ENCODE peak calls at places on chromosomes 11 and 22, in ten cellular contexts. One of them, this sample, is unnamed.
A peak's percentile ranks its signal among the peaks of the same experiment; 100 is the strongest.

GRCh38 chr11:2578006-2578933 is 121.5 kb downstream of the KCNQ1OT1 start:
- DNase-seq in nephron progenitor cell: no peak
- DNase-seq in HTR-8/SVneo: no peak
- DNase-seq in AG08395: no peak
- DNase-seq in activated T-helper 1 cell treated with anti-CD3 and anti-CD28 coated beads, Interleukin-12 subunit alpha, Interleukin-12 subunit beta, Interleukin-2, Interleukin-4 antibody, amounts not matched to agents 30 ng/mL and 10 ng/mL and 1 ng/mL, durations not matched to agents 14 hours and 24 hours and 36 hours: no peak
- DNase-seq in AG20443: no peak
- DNase-seq in iris pigment epithelial cell: no peak
- DNase-seq in DMS153: no peak
- DNase-seq in activated CD4-positive, CD25-positive, alpha-beta regulatory T cell: no peak
- DNase-seq in activated effector memory CD4-positive, alpha-beta T cell treated with anti-CD3 and anti-CD28 coated beads, Interleukin-2, amount 50 U/mL, for 16 hours: peak; percentile 61
- DNase-seq in this sample: peak; percentile 48

GRCh38 chr11:125229006-125229405 is 64.5 kb downstream of the PKNOX2 start:
- DNase-seq in nephron progenitor cell: no peak
- DNase-seq in HTR-8/SVneo: no peak
- DNase-seq in AG08395: no peak
- DNase-seq in activated T-helper 1 cell treated with anti-CD3 and anti-CD28 coated beads, Interleukin-12 subunit alpha, Interleukin-12 subunit beta, Interleukin-2, Interleukin-4 antibody, amounts not matched to agents 30 ng/mL and 10 ng/mL and 1 ng/mL, durations not matched to agents 14 hours and 24 hours and 36 hours: no peak
- DNase-seq in AG20443: no peak
- DNase-seq in iris pigment epithelial cell: no peak
- DNase-seq in DMS153: no peak
- DNase-seq in activated CD4-positive, CD25-positive, alpha-beta regulatory T cell: no peak
- DNase-seq in activated effector memory CD4-positive, alpha-beta T cell treated with anti-CD3 and anti-CD28 coated beads, Interleukin-2, amount 50 U/mL, for 16 hours: no peak
- DNase-seq in this sample: no peak

GRCh38 chr22:25795437-25795836 is 53.4 kb downstream of the MYO18B start:
- DNase-seq in nephron progenitor cell: no peak
- DNase-seq in HTR-8/SVneo: no peak
- DNase-seq in AG08395: no peak
- DNase-seq in activated T-helper 1 cell treated with anti-CD3 and anti-CD28 coated beads, Interleukin-12 subunit alpha, Interleukin-12 subunit beta, Interleukin-2, Interleukin-4 antibody, amounts not matched to agents 30 ng/mL and 10 ng/mL and 1 ng/mL, durations not matched to agents 14 hours and 24 hours and 36 hours: no peak
- DNase-seq in AG20443: no peak
- DNase-seq in iris pigment epithelial cell: no peak
- DNase-seq in DMS153: no peak
- DNase-seq in activated CD4-positive, CD25-positive, alpha-beta regulatory T cell: no peak
- DNase-seq in activated effector memory CD4-positive, alpha-beta T cell treated with anti-CD3 and anti-CD28 coated beads, Interleukin-2, amount 50 U/mL, for 16 hours: peak; percentile 2
- DNase-seq in this sample: no peak

GRCh38 chr22:35135165-35135564 is 69.2 kb downstream of the ISX start:
- DNase-seq in nephron progenitor cell: no peak
- DNase-seq in HTR-8/SVneo: no peak
- DNase-seq in AG08395: no peak
- DNase-seq in activated T-helper 1 cell treated with anti-CD3 and anti-CD28 coated beads, Interleukin-12 subunit alpha, Interleukin-12 subunit beta, Interleukin-2, Interleukin-4 antibody, amounts not matched to agents 30 ng/mL and 10 ng/mL and 1 ng/mL, durations not matched to agents 14 hours and 24 hours and 36 hours: no peak
- DNase-seq in AG20443: no peak
- DNase-seq in iris pigment epithelial cell: no peak
- DNase-seq in DMS153: no peak
- DNase-seq in activated CD4-positive, CD25-positive, alpha-beta regulatory T cell: no peak
- DNase-seq in activated effector memory CD4-positive, alpha-beta T cell treated with anti-CD3 and anti-CD28 coated beads, Interleukin-2, amount 50 U/mL, for 16 hours: no peak
- DNase-seq in this sample: no peak

GRCh38 chr11:33655842-33656600 is 44.6 kb downstream of the C11orf91 start:
- DNase-seq in nephron progenitor cell: no peak
- DNase-seq in HTR-8/SVneo: no peak
- DNase-seq in AG08395: peak; percentile 17
- DNase-seq in activated T-helper 1 cell treated with anti-CD3 and anti-CD28 coated beads, Interleukin-12 subunit alpha, Interleukin-12 subunit beta, Interleukin-2, Interleukin-4 antibody, amounts not matched to agents 30 ng/mL and 10 ng/mL and 1 ng/mL, durations not matched to agents 14 hours and 24 hours and 36 hours: no peak
- DNase-seq in AG20443: no peak
- DNase-seq in iris pigment epithelial cell: no peak
- DNase-seq in DMS153: no peak
- DNase-seq in activated CD4-positive, CD25-positive, alpha-beta regulatory T cell: no peak
- DNase-seq in activated effector memory CD4-positive, alpha-beta T cell treated with anti-CD3 and anti-CD28 coated beads, Interleukin-2, amount 50 U/mL, for 16 hours: no peak
- DNase-seq in this sample: no peak

GRCh38 chr11:11449327-11449726 is 96.3 kb upstream of the CSNK2A3 start:
- DNase-seq in nephron progenitor cell: no peak
- DNase-seq in HTR-8/SVneo: no peak
- DNase-seq in AG08395: no peak
- DNase-seq in activated T-helper 1 cell treated with anti-CD3 and anti-CD28 coated beads, Interleukin-12 subunit alpha, Interleukin-12 subunit beta, Interleukin-2, Interleukin-4 antibody, amounts not matched to agents 30 ng/mL and 10 ng/mL and 1 ng/mL, durations not matched to agents 14 hours and 24 hours and 36 hours: no peak
- DNase-seq in AG20443: no peak
- DNase-seq in iris pigment epithelial cell: no peak
- DNase-seq in DMS153: no peak
- DNase-seq in activated CD4-positive, CD25-positive, alpha-beta regulatory T cell: no peak
- DNase-seq in activated effector memory CD4-positive, alpha-beta T cell treated with anti-CD3 and anti-CD28 coated beads, Interleukin-2, amount 50 U/mL, for 16 hours: no peak
- DNase-seq in this sample: no peak

GRCh38 chr22:44144046-44144569 is 36.6 kb upstream of the PARVG start:
- DNase-seq in nephron progenitor cell: no peak
- DNase-seq in HTR-8/SVneo: no peak
- DNase-seq in AG08395: no peak
- DNase-seq in activated T-helper 1 cell treated with anti-CD3 and anti-CD28 coated beads, Interleukin-12 subunit alpha, Interleukin-12 subunit beta, Interleukin-2, Interleukin-4 antibody, amounts not matched to agents 30 ng/mL and 10 ng/mL and 1 ng/mL, durations not matched to agents 14 hours and 24 hours and 36 hours: no peak
- DNase-seq in AG20443: no peak
- DNase-seq in iris pigment epithelial cell: no peak
- DNase-seq in DMS153: no peak
- DNase-seq in activated CD4-positive, CD25-positive, alpha-beta regulatory T cell: no peak
- DNase-seq in activated effector memory CD4-positive, alpha-beta T cell treated with anti-CD3 and anti-CD28 coated beads, Interleukin-2, amount 50 U/mL, for 16 hours: no peak
- DNase-seq in this sample: no peak

GRCh38 chr22:36936362-36937116 is 23.1 kb downstream of the CSF2RB start:
- DNase-seq in nephron progenitor cell: no peak
- DNase-seq in HTR-8/SVneo: no peak
- DNase-seq in AG08395: no peak
- DNase-seq in activated T-helper 1 cell treated with anti-CD3 and anti-CD28 coated beads, Interleukin-12 subunit alpha, Interleukin-12 subunit beta, Interleukin-2, Interleukin-4 antibody, amounts not matched to agents 30 ng/mL and 10 ng/mL and 1 ng/mL, durations not matched to agents 14 hours and 24 hours and 36 hours: no peak
- DNase-seq in AG20443: no peak
- DNase-seq in iris pigment epithelial cell: no peak
- DNase-seq in DMS153: no peak
- DNase-seq in activated CD4-positive, CD25-positive, alpha-beta regulatory T cell: no peak
- DNase-seq in activated effector memory CD4-positive, alpha-beta T cell treated with anti-CD3 and anti-CD28 coated beads, Interleukin-2, amount 50 U/mL, for 16 hours: no peak
- DNase-seq in this sample: no peak

GRCh38 chr11:86279713-86280112 is 22.3 kb upstream of the HIKESHI start:
- DNase-seq in nephron progenitor cell: no peak
- DNase-seq in HTR-8/SVneo: no peak
- DNase-seq in AG08395: no peak
- DNase-seq in activated T-helper 1 cell treated with anti-CD3 and anti-CD28 coated beads, Interleukin-12 subunit alpha, Interleukin-12 subunit beta, Interleukin-2, Interleukin-4 antibody, amounts not matched to agents 30 ng/mL and 10 ng/mL and 1 ng/mL, durations not matched to agents 14 hours and 24 hours and 36 hours: no peak
- DNase-seq in AG20443: no peak
- DNase-seq in iris pigment epithelial cell: no peak
- DNase-seq in DMS153: no peak
- DNase-seq in activated CD4-positive, CD25-positive, alpha-beta regulatory T cell: no peak
- DNase-seq in activated effector memory CD4-positive, alpha-beta T cell treated with anti-CD3 and anti-CD28 coated beads, Interleukin-2, amount 50 U/mL, for 16 hours: no peak
- DNase-seq in this sample: no peak

GRCh38 chr22:29306175-29306829 is at the start of gene GAS2L1:
- DNase-seq in nephron progenitor cell: peak; percentile 84
- DNase-seq in HTR-8/SVneo: peak; percentile 81
- DNase-seq in AG08395: peak; percentile 93
- DNase-seq in activated T-helper 1 cell treated with anti-CD3 and anti-CD28 coated beads, Interleukin-12 subunit alpha, Interleukin-12 subunit beta, Interleukin-2, Interleukin-4 antibody, amounts not matched to agents 30 ng/mL and 10 ng/mL and 1 ng/mL, durations not matched to agents 14 hours and 24 hours and 36 hours: peak; percentile 37
- DNase-seq in AG20443: peak; percentile 97
- DNase-seq in iris pigment epithelial cell: peak; percentile 86
- DNase-seq in DMS153: peak; percentile 40
- DNase-seq in activated CD4-positive, CD25-positive, alpha-beta regulatory T cell: no peak
- DNase-seq in activated effector memory CD4-positive, alpha-beta T cell treated with anti-CD3 and anti-CD28 coated beads, Interleukin-2, amount 50 U/mL, for 16 hours: peak; percentile 77
- DNase-seq in this sample: peak; percentile 90

GRCh38 chr22:20566420-20567260 is 59.2 kb downstream of the MED15 start:
- DNase-seq in nephron progenitor cell: no peak
- DNase-seq in HTR-8/SVneo: no peak
- DNase-seq in AG08395: peak; percentile 80
- DNase-seq in activated T-helper 1 cell treated with anti-CD3 and anti-CD28 coated beads, Interleukin-12 subunit alpha, Interleukin-12 subunit beta, Interleukin-2, Interleukin-4 antibody, amounts not matched to agents 30 ng/mL and 10 ng/mL and 1 ng/mL, durations not matched to agents 14 hours and 24 hours and 36 hours: no peak
- DNase-seq in AG20443: peak; percentile 79
- DNase-seq in iris pigment epithelial cell: peak; percentile 81
- DNase-seq in DMS153: no peak
- DNase-seq in activated CD4-positive, CD25-positive, alpha-beta regulatory T cell: no peak
- DNase-seq in activated effector memory CD4-positive, alpha-beta T cell treated with anti-CD3 and anti-CD28 coated beads, Interleukin-2, amount 50 U/mL, for 16 hours: peak; percentile 83
- DNase-seq in this sample: no peak

GRCh38 chr22:43136255-43136654 is 6.9 kb downstream of the MCAT start:
- DNase-seq in nephron progenitor cell: peak; percentile 67
- DNase-seq in HTR-8/SVneo: peak; percentile 67
- DNase-seq in AG08395: peak; percentile 57
- DNase-seq in activated T-helper 1 cell treated with anti-CD3 and anti-CD28 coated beads, Interleukin-12 subunit alpha, Interleukin-12 subunit beta, Interleukin-2, Interleukin-4 antibody, amounts not matched to agents 30 ng/mL and 10 ng/mL and 1 ng/mL, durations not matched to agents 14 hours and 24 hours and 36 hours: no peak
- DNase-seq in AG20443: peak; percentile 65
- DNase-seq in iris pigment epithelial cell: peak; percentile 33
- DNase-seq in DMS153: no peak
- DNase-seq in activated CD4-positive, CD25-positive, alpha-beta regulatory T cell: peak; percentile 17
- DNase-seq in activated effector memory CD4-positive, alpha-beta T cell treated with anti-CD3 and anti-CD28 coated beads, Interleukin-2, amount 50 U/mL, for 16 hours: peak; percentile 76
- DNase-seq in this sample: no peak

GRCh38 chr22:25747245-25747944 is 5.4 kb downstream of the MYO18B start:
- DNase-seq in nephron progenitor cell: no peak
- DNase-seq in HTR-8/SVneo: peak; percentile 85
- DNase-seq in AG08395: peak; percentile 98
- DNase-seq in activated T-helper 1 cell treated with anti-CD3 and anti-CD28 coated beads, Interleukin-12 subunit alpha, Interleukin-12 subunit beta, Interleukin-2, Interleukin-4 antibody, amounts not matched to agents 30 ng/mL and 10 ng/mL and 1 ng/mL, durations not matched to agents 14 hours and 24 hours and 36 hours: no peak
- DNase-seq in AG20443: peak; percentile 97
- DNase-seq in iris pigment epithelial cell: peak; percentile 99
- DNase-seq in DMS153: no peak
- DNase-seq in activated CD4-positive, CD25-positive, alpha-beta regulatory T cell: no peak
- DNase-seq in activated effector memory CD4-positive, alpha-beta T cell treated with anti-CD3 and anti-CD28 coated beads, Interleukin-2, amount 50 U/mL, for 16 hours: no peak
- DNase-seq in this sample: no peak

GRCh38 chr11:61587951-61588695 is 7.2 kb upstream of the SYT7 start:
- DNase-seq in nephron progenitor cell: peak; percentile 79
- DNase-seq in HTR-8/SVneo: no peak
- DNase-seq in AG08395: peak; percentile 42
- DNase-seq in activated T-helper 1 cell treated with anti-CD3 and anti-CD28 coated beads, Interleukin-12 subunit alpha, Interleukin-12 subunit beta, Interleukin-2, Interleukin-4 antibody, amounts not matched to agents 30 ng/mL and 10 ng/mL and 1 ng/mL, durations not matched to agents 14 hours and 24 hours and 36 hours: peak; percentile 37
- DNase-seq in AG20443: peak; percentile 61
- DNase-seq in iris pigment epithelial cell: no peak
- DNase-seq in DMS153: peak; percentile 36
- DNase-seq in activated CD4-positive, CD25-positive, alpha-beta regulatory T cell: peak; percentile 35
- DNase-seq in activated effector memory CD4-positive, alpha-beta T cell treated with anti-CD3 and anti-CD28 coated beads, Interleukin-2, amount 50 U/mL, for 16 hours: peak; percentile 87
- DNase-seq in this sample: peak; percentile 75

GRCh38 chr11:45213316-45213665 is 66.9 kb downstream of the PRDM11 start:
- DNase-seq in nephron progenitor cell: no peak
- DNase-seq in HTR-8/SVneo: no peak
- DNase-seq in AG08395: no peak
- DNase-seq in activated T-helper 1 cell treated with anti-CD3 and anti-CD28 coated beads, Interleukin-12 subunit alpha, Interleukin-12 subunit beta, Interleukin-2, Interleukin-4 antibody, amounts not matched to agents 30 ng/mL and 10 ng/mL and 1 ng/mL, durations not matched to agents 14 hours and 24 hours and 36 hours: no peak
- DNase-seq in AG20443: no peak
- DNase-seq in iris pigment epithelial cell: no peak
- DNase-seq in DMS153: no peak
- DNase-seq in activated CD4-positive, CD25-positive, alpha-beta regulatory T cell: no peak
- DNase-seq in activated effector memory CD4-positive, alpha-beta T cell treated with anti-CD3 and anti-CD28 coated beads, Interleukin-2, amount 50 U/mL, for 16 hours: peak; percentile 50
- DNase-seq in this sample: no peak

GRCh38 chr22:45504703-45505341 is 2.1 kb downstream of the FBLN1 start:
- DNase-seq in nephron progenitor cell: peak; percentile 41
- DNase-seq in HTR-8/SVneo: no peak
- DNase-seq in AG08395: peak; percentile 42
- DNase-seq in activated T-helper 1 cell treated with anti-CD3 and anti-CD28 coated beads, Interleukin-12 subunit alpha, Interleukin-12 subunit beta, Interleukin-2, Interleukin-4 antibody, amounts not matched to agents 30 ng/mL and 10 ng/mL and 1 ng/mL, durations not matched to agents 14 hours and 24 hours and 36 hours: no peak
- DNase-seq in AG20443: peak; percentile 54
- DNase-seq in iris pigment epithelial cell: peak; percentile 55
- DNase-seq in DMS153: no peak
- DNase-seq in activated CD4-positive, CD25-positive, alpha-beta regulatory T cell: no peak
- DNase-seq in activated effector memory CD4-positive, alpha-beta T cell treated with anti-CD3 and anti-CD28 coated beads, Interleukin-2, amount 50 U/mL, for 16 hours: no peak
- DNase-seq in this sample: no peak